ENCODE peak calls at places on chromosomes 4 and X, in eight cellular contexts. V is fibroblast of lung; S is body of pancreas; Q is effector memory CD4-positive, alpha-beta T cell; K is endodermal cell; Z is ascending aorta; A is IMR-90; Y is heart left ventricle. T is an unnamed sample. For H3K4me1, the result is how much of the 10 kb centered on the place peaks cover.

GRCh38 chr4:74073358-74073757 is 25.6 kb downstream of the CXCL2 start:
- DNase-seq in V (no peak), S (no peak), Q (no peak), K (no peak), Z (no peak), A (no peak), Y (no peak), T (no peak)

GRCh38 chr4:184313058-184313709 is 95.5 kb upstream of the ENPP6 start:
- DNase-seq in V (no peak), S (no peak), Q (no peak), K (no peak), Z (no peak), A (no peak), Y (no peak), T (no peak)

GRCh38 chr4:150501019-150501727 is 80.8 kb upstream of the MAB21L2 start:
- DNase-seq in V (peak), S (no peak), Q (no peak), K (no peak), Z (no peak), A (peak), Y (no peak), T (peak)

GRCh38 chr4:26028793-26029511 is 114.9 kb downstream of the SMIM20 start:
- DNase-seq in V (peak), S (peak), Q (peak), K (peak), Z (no peak), A (peak), Y (peak), T (no peak)

GRCh38 chr4:147732516-147733193 is 767 bp downstream of the ARHGAP10 start:
- DNase-seq in V (peak), S (peak), Q (no peak), K (peak), Z (no peak), A (peak), Y (peak), T (peak)

GRCh38 chrX:79147477-79147876 is 3.0 kb downstream of the GPR174 start:
- DNase-seq in V (no peak), S (no peak), Q (no peak), K (no peak), Z (no peak), A (no peak), Y (no peak), T (no peak)

GRCh38 chr4:26713563-26714145 is 129.8 kb downstream of the TBC1D19 start:
- DNase-seq in V (no peak), S (no peak), Q (no peak), K (no peak), Z (no peak), A (no peak), Y (no peak), T (peak)

GRCh38 chrX:39736219-39737211 is 361.2 kb downstream of the BCOR start:
- DNase-seq in V (peak), S (peak), Q (no peak), K (no peak), Z (peak), A (peak), Y (peak), T (no peak)

GRCh38 chr4:183348706-183349659 is 26.8 kb upstream of the CLDN24 start:
- DNase-seq in V (peak), S (no peak), Q (no peak), K (no peak), Z (no peak), A (peak), Y (no peak), T (peak)

GRCh38 chrX:46653482-46653881 is 79.9 kb downstream of the CHST7 start:
- DNase-seq in V (peak), S (no peak), Q (no peak), K (peak), Z (no peak), A (peak), Y (no peak), T (no peak)

GRCh38 chrX:41722816-41723215 is 1.2 kb upstream of the GPR82 start:
- DNase-seq in V (peak), S (no peak), Q (no peak), K (no peak), Z (no peak), A (peak), Y (no peak), T (no peak)

GRCh38 chrX:9538544-9539045 is 73.7 kb downstream of the TBL1X start:
- DNase-seq in V (no peak), S (peak), Q (no peak), K (peak), Z (no peak), A (no peak), Y (no peak), T (no peak)

GRCh38 chr4:123323998-123324397 is 72.6 kb upstream of the SPRY1 start:
- DNase-seq in V (no peak), S (no peak), Q (no peak), K (no peak), Z (no peak), A (no peak), Y (no peak), T (no peak)

GRCh38 chr4:95614684-95615205 is 66.0 kb upstream of the UNC5C start:
- DNase-seq in V (no peak), S (no peak), Q (no peak), K (no peak), Z (no peak), A (no peak), Y (no peak), T (no peak)

GRCh38 chrX:2224141-2224540 is 276.6 kb downstream of the DHRSX start:
- DNase-seq in V (no peak), S (no peak), Q (no peak), K (no peak), Z (no peak), A (no peak), Y (no peak), T (no peak)

GRCh38 chr4:167887726-167888125 is 204.6 kb upstream of the ANXA10 start:
- DNase-seq in V (no peak), S (no peak), Q (no peak), K (peak), Z (no peak), A (no peak), Y (no peak), T (no peak)

GRCh38 chrX:10052906-10053625 is 85.9 kb downstream of the CLDN34 start:
- DNase-seq in V (no peak), S (peak), Q (no peak), K (no peak), Z (no peak), A (no peak), Y (peak), T (no peak)

GRCh38 chr4:1712216-1713002 is at the start of gene SLBP:
- DNase-seq in V (peak), S (peak), Q (peak), K (peak), Z (peak), A (peak), Y (peak), T (peak)

GRCh38 chrX:20116575-20117240 is at the start of gene MAP7D2:
- DNase-seq in V (no peak), S (no peak), Q (no peak), K (peak), Z (no peak), A (no peak), Y (no peak), T (no peak)

GRCh38 chr4:54093609-54094240 is 6.2 kb upstream of the GSX2 start:
- DNase-seq in V (no peak), S (no peak), Q (no peak), K (peak), Z (no peak), A (no peak), Y (no peak), T (no peak)
- H3K4me1 ChIP-seq in V (under half), S (under half), Q (under half), K (under half), Z (under half), A (under half), Y (under half), T (under half)

GRCh38 chr4:56424176-56424575 is 11.2 kb downstream of the PPAT start:
- DNase-seq in V (no peak), S (no peak), Q (no peak), K (no peak), Z (no peak), A (no peak), Y (no peak), T (no peak)

GRCh38 chr4:56430203-56430602 is 5.2 kb downstream of the PPAT start:
- DNase-seq in V (no peak), S (no peak), Q (no peak), K (no peak), Z (no peak), A (no peak), Y (no peak), T (no peak)

GRCh38 chr4:56426273-56426672 is 9.1 kb downstream of the PPAT start:
- DNase-seq in V (no peak), S (no peak), Q (no peak), K (no peak), Z (no peak), A (no peak), Y (no peak), T (no peak)

GRCh38 chr4:56425518-56425917 is 9.9 kb downstream of the PPAT start:
- DNase-seq in V (no peak), S (no peak), Q (no peak), K (peak), Z (no peak), A (no peak), Y (no peak), T (no peak)

DNA sequence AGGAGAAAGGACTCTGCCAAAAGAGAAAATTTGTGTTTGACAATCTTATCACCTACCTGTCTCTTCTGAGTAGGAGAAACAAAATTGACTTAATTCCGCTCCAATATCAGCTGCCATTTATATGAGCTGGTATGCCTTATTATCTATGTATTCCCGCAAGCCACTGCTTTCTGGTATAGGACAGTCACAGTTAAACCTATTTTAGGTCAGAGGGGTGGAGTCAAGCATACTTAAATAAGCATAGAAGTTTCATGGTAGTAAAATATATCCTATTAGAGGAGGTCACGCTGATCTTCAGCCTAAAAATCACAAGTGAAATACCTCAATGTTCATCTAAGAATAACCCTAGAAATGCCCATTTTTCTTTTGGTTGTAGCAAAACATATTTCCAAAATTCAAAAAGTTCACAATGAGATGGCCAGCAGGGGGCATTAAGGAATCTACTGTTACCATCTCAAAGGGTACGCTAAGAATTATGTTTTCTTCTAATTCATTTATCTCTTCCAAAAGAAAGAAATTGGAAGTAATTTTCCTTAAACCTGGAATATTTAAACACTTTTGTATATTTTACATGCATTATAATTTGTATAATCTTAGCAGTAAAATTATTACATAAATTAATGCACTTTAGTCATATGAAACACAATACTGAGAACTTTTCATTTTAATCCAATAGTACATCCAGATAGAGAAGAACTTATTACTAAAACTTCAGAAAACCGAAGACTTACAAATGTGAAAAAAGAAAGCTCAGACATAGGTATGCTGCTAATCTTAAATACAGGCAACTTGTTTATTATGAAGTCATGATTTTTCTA is 10.5 kb downstream of the PPAT start:
- DNase-seq in V (peak), S (peak), Q (peak), K (no peak), Z (no peak), A (peak), Y (no peak), T (no peak)
- H3K27ac ChIP-seq in V (no peak), S (no peak), Q (no peak), K (no peak), Z (no peak), A (no peak), Y (no peak), T (no peak)

GRCh38 chr4:40299704-40300336 is 35.3 kb upstream of the CHRNA9 start:
- DNase-seq in V (no peak), S (no peak), Q (no peak), K (peak), Z (no peak), A (no peak), Y (no peak), T (peak)
- H3K4me1 ChIP-seq in V (under half), S (under half), Q (under half), K (under half), Z (under half), A (under half), Y (under half), T (under half)

DNA sequence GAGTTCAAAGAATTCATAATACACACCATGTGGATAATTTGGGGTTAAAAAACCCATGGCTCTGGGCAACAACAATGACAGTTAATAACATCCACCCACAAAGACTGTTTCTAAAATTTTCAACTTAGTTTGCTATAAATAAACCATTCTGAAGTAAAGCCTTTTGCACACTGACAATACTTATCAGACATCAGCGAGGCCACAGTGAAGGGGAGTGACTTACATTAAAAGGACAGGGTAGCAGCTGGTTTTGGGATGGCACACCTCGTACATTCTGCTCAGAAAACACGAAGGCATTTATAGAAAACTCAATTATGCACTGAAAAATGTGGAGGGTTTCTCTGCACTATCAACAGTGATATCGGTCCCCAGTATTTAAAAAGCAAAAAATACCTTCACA is 4.9 kb upstream of the ASB11 start:
- DNase-seq in V (no peak), S (no peak), Q (no peak), K (no peak), Z (no peak), A (no peak), Y (no peak), T (no peak)
- H3K27ac ChIP-seq in V (no peak), S (no peak), Q (no peak), K (no peak), Z (no peak), A (no peak), Y (peak), T (no peak)

GRCh38 chr4:41125558-41126311 is 88.6 kb downstream of the APBB2 start:
- DNase-seq in V (peak), S (no peak), Q (no peak), K (peak), Z (no peak), A (peak), Y (no peak), T (no peak)
- H3K4me1 ChIP-seq in V (under half), S (under half), Q (under half), K (under half), Z (under half), A (under half), Y (under half), T (under half)

GRCh38 chr4:79652726-79653125 is 244.7 kb upstream of the GK2 start:
- DNase-seq in V (no peak), S (no peak), Q (no peak), K (no peak), Z (no peak), A (no peak), Y (no peak), T (no peak)

GRCh38 chr4:79651516-79651915 is 243.5 kb upstream of the GK2 start:
- DNase-seq in V (no peak), S (no peak), Q (no peak), K (peak), Z (no peak), A (no peak), Y (no peak), T (no peak)

GRCh38 chr4:79652232-79652631 is 244.2 kb upstream of the GK2 start:
- DNase-seq in V (peak), S (no peak), Q (no peak), K (no peak), Z (no peak), A (peak), Y (no peak), T (no peak)

GRCh38 chr4:79650217-79650616 is 242.2 kb upstream of the GK2 start:
- DNase-seq in V (no peak), S (no peak), Q (no peak), K (no peak), Z (no peak), A (no peak), Y (no peak), T (peak)

GRCh38 chr4:79650794-79651431 is 242.9 kb upstream of the GK2 start:
- DNase-seq in V (peak), S (no peak), Q (no peak), K (no peak), Z (no peak), A (peak), Y (no peak), T (peak)
- H3K27ac ChIP-seq in V (no peak), S (no peak), Q (no peak), K (peak), Z (no peak), A (peak), Y (no peak), T (peak)